ENCODE peak calls at places on chromosomes 1 and 21, in nine cellular contexts. One of them, this sample, is unnamed.
A peak's percentile ranks its signal among the peaks of the same experiment; 100 is the strongest.

GRCh38 chr21:36902793-36903192 is 63.7 kb downstream of the HLCS start:
- DNase-seq in upper lobe of left lung: no peak
- DNase-seq in H1: no peak
- DNase-seq in spleen: no peak
- DNase-seq in sigmoid colon: no peak
- DNase-seq in SK-N-SH: no peak
- DNase-seq in prostate gland: no peak
- DNase-seq in esophagus muscularis mucosa: no peak
- DNase-seq in Panc1: no peak
- DNase-seq in this sample: no peak

GRCh38 chr1:7110306-7110705 is 325.1 kb downstream of the CAMTA1 start:
- DNase-seq in esophagus muscularis mucosa: no peak
- DNase-seq in sigmoid colon: no peak
- DNase-seq in upper lobe of left lung: no peak
- DNase-seq in H1: no peak
- DNase-seq in SK-N-SH: no peak
- DNase-seq in Panc1: no peak
- DNase-seq in spleen: no peak
- DNase-seq in prostate gland: no peak
- DNase-seq in this sample: no peak

GRCh38 chr1:241932845-241933244 is 24.7 kb upstream of the BECN2 start:
- DNase-seq in SK-N-SH: no peak
- DNase-seq in prostate gland: no peak
- DNase-seq in H1: no peak
- DNase-seq in esophagus muscularis mucosa: no peak
- DNase-seq in spleen: no peak
- DNase-seq in sigmoid colon: peak; percentile 33
- DNase-seq in upper lobe of left lung: no peak
- DNase-seq in Panc1: no peak
- DNase-seq in this sample: no peak

GRCh38 chr1:167429612-167430011 is 88.7 kb downstream of the CD247 start:
- DNase-seq in sigmoid colon: no peak
- DNase-seq in spleen: no peak
- DNase-seq in prostate gland: no peak
- DNase-seq in Panc1: no peak
- DNase-seq in upper lobe of left lung: no peak
- DNase-seq in SK-N-SH: no peak
- DNase-seq in esophagus muscularis mucosa: no peak
- DNase-seq in H1: no peak
- DNase-seq in this sample: no peak

GRCh38 chr1:235503333-235504121 is 725 bp downstream of the B3GALNT2 start:
- DNase-seq in upper lobe of left lung: peak; percentile 73
- DNase-seq in SK-N-SH: peak; percentile 55
- DNase-seq in H1: no peak
- DNase-seq in sigmoid colon: peak; percentile 77
- DNase-seq in spleen: peak; percentile 90
- DNase-seq in prostate gland: peak; percentile 51
- DNase-seq in Panc1: no peak
- DNase-seq in esophagus muscularis mucosa: no peak
- DNase-seq in this sample: peak; percentile 67

GRCh38 chr1:225823811-225824261 is 13.9 kb downstream of the EPHX1 start:
- DNase-seq in H1: no peak
- DNase-seq in esophagus muscularis mucosa: no peak
- DNase-seq in upper lobe of left lung: no peak
- DNase-seq in spleen: no peak
- DNase-seq in sigmoid colon: no peak
- DNase-seq in SK-N-SH: no peak
- DNase-seq in prostate gland: no peak
- DNase-seq in Panc1: no peak
- DNase-seq in this sample: no peak

GRCh38 chr1:30109853-30110252 is 613.5 kb downstream of the MATN1 start:
- DNase-seq in spleen: no peak
- DNase-seq in H1: no peak
- DNase-seq in prostate gland: no peak
- DNase-seq in SK-N-SH: peak; percentile 80
- DNase-seq in upper lobe of left lung: no peak
- DNase-seq in Panc1: no peak
- DNase-seq in esophagus muscularis mucosa: no peak
- DNase-seq in sigmoid colon: peak; percentile 81
- DNase-seq in this sample: no peak

GRCh38 chr1:25916460-25916859 is 10.2 kb upstream of the STMN1 start:
- DNase-seq in spleen: no peak
- DNase-seq in SK-N-SH: no peak
- DNase-seq in Panc1: no peak
- DNase-seq in H1: no peak
- DNase-seq in prostate gland: no peak
- DNase-seq in upper lobe of left lung: no peak
- DNase-seq in sigmoid colon: no peak
- DNase-seq in esophagus muscularis mucosa: no peak
- DNase-seq in this sample: no peak

GRCh38 chr1:26363549-26364448 is 8.8 kb downstream of the ZNF683 start:
- DNase-seq in SK-N-SH: peak; percentile 86
- DNase-seq in upper lobe of left lung: peak; percentile 81
- DNase-seq in prostate gland: peak; percentile 66
- DNase-seq in sigmoid colon: peak; percentile 71
- DNase-seq in H1: peak; percentile 50
- DNase-seq in esophagus muscularis mucosa: peak; percentile 95
- DNase-seq in Panc1: peak; percentile 33
- DNase-seq in spleen: peak; percentile 95
- DNase-seq in this sample: peak; percentile 85

GRCh38 chr1:75796376-75797272 is at the start of gene MSH4:
- DNase-seq in sigmoid colon: no peak
- DNase-seq in SK-N-SH: peak; percentile 11
- DNase-seq in Panc1: no peak
- DNase-seq in spleen: peak; percentile 79
- DNase-seq in H1: no peak
- DNase-seq in upper lobe of left lung: no peak
- DNase-seq in prostate gland: no peak
- DNase-seq in esophagus muscularis mucosa: no peak
- DNase-seq in this sample: no peak

GRCh38 chr1:204962742-204963632 is 80.0 kb upstream of the CNTN2 start:
- DNase-seq in H1: no peak
- DNase-seq in sigmoid colon: no peak
- DNase-seq in esophagus muscularis mucosa: no peak
- DNase-seq in prostate gland: no peak
- DNase-seq in SK-N-SH: no peak
- DNase-seq in upper lobe of left lung: no peak
- DNase-seq in spleen: no peak
- DNase-seq in Panc1: no peak
- DNase-seq in this sample: no peak

GRCh38 chr1:101960164-101960563 is 36.6 kb downstream of the OLFM3 start:
- DNase-seq in esophagus muscularis mucosa: no peak
- DNase-seq in Panc1: no peak
- DNase-seq in H1: no peak
- DNase-seq in prostate gland: no peak
- DNase-seq in upper lobe of left lung: no peak
- DNase-seq in SK-N-SH: no peak
- DNase-seq in sigmoid colon: no peak
- DNase-seq in spleen: no peak
- DNase-seq in this sample: no peak

GRCh38 chr1:234604726-234605492 is 5.1 kb downstream of the IRF2BP2 start:
- DNase-seq in esophagus muscularis mucosa: no peak
- DNase-seq in sigmoid colon: no peak
- DNase-seq in prostate gland: no peak
- DNase-seq in Panc1: no peak
- DNase-seq in SK-N-SH: no peak
- DNase-seq in H1: no peak
- DNase-seq in upper lobe of left lung: no peak
- DNase-seq in spleen: no peak
- DNase-seq in this sample: no peak

GRCh38 chr1:20632386-20632785 is 872 bp upstream of the PINK1 start:
- DNase-seq in H1: no peak
- DNase-seq in spleen: no peak
- DNase-seq in upper lobe of left lung: no peak
- DNase-seq in sigmoid colon: no peak
- DNase-seq in esophagus muscularis mucosa: no peak
- DNase-seq in prostate gland: no peak
- DNase-seq in SK-N-SH: no peak
- DNase-seq in Panc1: no peak
- DNase-seq in this sample: no peak

GRCh38 chr1:10529096-10529495 is 54.3 kb downstream of the PEX14 start:
- DNase-seq in SK-N-SH: no peak
- DNase-seq in upper lobe of left lung: peak; percentile 33
- DNase-seq in Panc1: no peak
- DNase-seq in spleen: no peak
- DNase-seq in prostate gland: no peak
- DNase-seq in H1: no peak
- DNase-seq in sigmoid colon: no peak
- DNase-seq in esophagus muscularis mucosa: no peak
- DNase-seq in this sample: no peak

GRCh38 chr1:66945316-66945715 is 20.5 kb downstream of the MIER1 start:
- DNase-seq in spleen: no peak
- DNase-seq in Panc1: no peak
- DNase-seq in prostate gland: no peak
- DNase-seq in H1: no peak
- DNase-seq in sigmoid colon: no peak
- DNase-seq in upper lobe of left lung: no peak
- DNase-seq in esophagus muscularis mucosa: no peak
- DNase-seq in SK-N-SH: no peak
- DNase-seq in this sample: no peak

GRCh38 chr21:15755125-15755524 is 25.3 kb downstream of the USP25 start:
- DNase-seq in sigmoid colon: no peak
- DNase-seq in esophagus muscularis mucosa: no peak
- DNase-seq in SK-N-SH: no peak
- DNase-seq in upper lobe of left lung: no peak
- DNase-seq in H1: no peak
- DNase-seq in prostate gland: no peak
- DNase-seq in Panc1: no peak
- DNase-seq in spleen: no peak
- DNase-seq in this sample: no peak

GRCh38 chr21:15751561-15751960 is 21.8 kb downstream of the USP25 start:
- DNase-seq in H1: no peak
- DNase-seq in Panc1: no peak
- DNase-seq in spleen: no peak
- DNase-seq in prostate gland: no peak
- DNase-seq in SK-N-SH: no peak
- DNase-seq in esophagus muscularis mucosa: no peak
- DNase-seq in sigmoid colon: no peak
- DNase-seq in upper lobe of left lung: no peak
- DNase-seq in this sample: no peak

GRCh38 chr21:15754640-15755039 is 24.9 kb downstream of the USP25 start:
- DNase-seq in prostate gland: no peak
- DNase-seq in esophagus muscularis mucosa: no peak
- DNase-seq in spleen: no peak
- DNase-seq in H1: no peak
- DNase-seq in upper lobe of left lung: no peak
- DNase-seq in Panc1: no peak
- DNase-seq in sigmoid colon: no peak
- DNase-seq in SK-N-SH: no peak
- DNase-seq in this sample: no peak

GRCh38 chr21:15751037-15751436 is 21.3 kb downstream of the USP25 start:
- DNase-seq in sigmoid colon: no peak
- DNase-seq in SK-N-SH: no peak
- DNase-seq in upper lobe of left lung: no peak
- DNase-seq in esophagus muscularis mucosa: no peak
- DNase-seq in H1: no peak
- DNase-seq in spleen: no peak
- DNase-seq in Panc1: no peak
- DNase-seq in prostate gland: no peak
- DNase-seq in this sample: no peak

DNA sequence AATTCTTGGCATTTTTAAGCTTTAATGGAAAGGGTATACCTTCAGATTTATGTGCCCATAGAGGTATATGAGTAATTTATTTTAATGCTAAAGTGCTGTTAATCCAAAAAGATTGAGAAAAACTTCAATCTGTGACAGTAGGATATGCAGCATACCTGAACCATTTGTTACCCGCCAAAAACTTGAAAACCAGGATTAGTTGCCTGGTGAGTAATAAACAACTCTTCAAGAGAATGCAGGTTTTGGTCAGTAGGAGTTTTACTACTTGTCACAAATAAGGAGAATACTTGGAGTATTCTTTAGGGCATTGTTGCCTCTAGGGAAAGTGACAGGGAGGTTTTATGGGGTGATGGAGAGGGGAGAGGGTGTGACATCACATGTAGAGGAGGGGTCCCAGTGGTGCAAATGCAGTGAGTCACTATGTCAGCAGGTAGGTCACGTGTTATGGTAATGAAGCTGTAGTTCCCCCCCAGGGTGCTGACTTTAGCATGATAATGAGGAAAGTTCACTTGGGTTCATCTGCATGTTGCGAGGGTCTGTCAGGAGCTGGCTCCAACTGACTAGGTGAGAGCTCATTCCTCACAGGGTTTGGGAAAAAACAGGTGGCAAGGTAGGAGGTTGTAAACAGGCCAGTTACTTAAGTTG is 23.1 kb downstream of the USP25 start:
- DNase-seq in esophagus muscularis mucosa: no peak
- DNase-seq in SK-N-SH: no peak
- DNase-seq in spleen: no peak
- DNase-seq in sigmoid colon: no peak
- DNase-seq in Panc1: no peak
- DNase-seq in H1: peak; percentile 94
- DNase-seq in upper lobe of left lung: no peak
- DNase-seq in prostate gland: no peak
- DNase-seq in this sample: no peak
- H3K4me3 ChIP-seq in esophagus muscularis mucosa: no peak overlapping the region
- H3K4me3 ChIP-seq in SK-N-SH: no peak overlapping the region
- H3K4me3 ChIP-seq in spleen: no peak overlapping the region
- H3K4me3 ChIP-seq in sigmoid colon: no peak overlapping the region
- H3K4me3 ChIP-seq in Panc1: no peak overlapping the region
- H3K4me3 ChIP-seq in H1: no peak overlapping the region
- H3K4me3 ChIP-seq in upper lobe of left lung: no peak overlapping the region
- H3K4me3 ChIP-seq in prostate gland: no peak overlapping the region
- H3K4me3 ChIP-seq in this sample: no peak overlapping the region

GRCh38 chr1:175225805-175226129 is 33.2 kb upstream of the KIAA0040 start:
- DNase-seq in SK-N-SH: no peak
- DNase-seq in upper lobe of left lung: no peak
- DNase-seq in Panc1: no peak
- DNase-seq in sigmoid colon: no peak
- DNase-seq in H1: no peak
- DNase-seq in spleen: no peak
- DNase-seq in prostate gland: no peak
- DNase-seq in esophagus muscularis mucosa: peak; percentile 79
- DNase-seq in this sample: no peak
- TF ChIP-seq POLR2AphosphoS5 in SK-N-SH: no peak
- TF ChIP-seq POLR2AphosphoS5 in upper lobe of left lung: no peak
- TF ChIP-seq POLR2AphosphoS5 in Panc1: no peak
- TF ChIP-seq POLR2AphosphoS5 in sigmoid colon: no peak
- TF ChIP-seq POLR2AphosphoS5 in H1: no peak
- TF ChIP-seq POLR2AphosphoS5 in spleen: no peak
- TF ChIP-seq POLR2AphosphoS5 in prostate gland: no peak
- TF ChIP-seq POLR2AphosphoS5 in esophagus muscularis mucosa: no peak
- TF ChIP-seq POLR2AphosphoS5 in this sample: no peak

GRCh38 chr1:61436016-61436415 is 288.9 kb downstream of the TM2D1 start:
- DNase-seq in spleen: no peak
- DNase-seq in Panc1: no peak
- DNase-seq in prostate gland: no peak
- DNase-seq in esophagus muscularis mucosa: no peak
- DNase-seq in upper lobe of left lung: no peak
- DNase-seq in H1: no peak
- DNase-seq in SK-N-SH: no peak
- DNase-seq in sigmoid colon: no peak
- DNase-seq in this sample: no peak
- H3K4me3 ChIP-seq in spleen: no peak overlapping the region
- H3K4me3 ChIP-seq in Panc1: no peak overlapping the region
- H3K4me3 ChIP-seq in prostate gland: no peak overlapping the region
- H3K4me3 ChIP-seq in esophagus muscularis mucosa: no peak overlapping the region
- H3K4me3 ChIP-seq in upper lobe of left lung: no peak overlapping the region
- H3K4me3 ChIP-seq in H1: no peak overlapping the region
- H3K4me3 ChIP-seq in SK-N-SH: no peak overlapping the region
- H3K4me3 ChIP-seq in sigmoid colon: no peak overlapping the region
- H3K4me3 ChIP-seq in this sample: no peak overlapping the region

GRCh38 chr1:15595809-15596730 is 11.2 kb upstream of the AGMAT start:
- DNase-seq in SK-N-SH: no peak
- DNase-seq in upper lobe of left lung: no peak
- DNase-seq in Panc1: no peak
- DNase-seq in sigmoid colon: no peak
- DNase-seq in prostate gland: no peak
- DNase-seq in esophagus muscularis mucosa: no peak
- DNase-seq in spleen: no peak
- DNase-seq in H1: no peak
- DNase-seq in this sample: no peak

GRCh38 chr1:15592285-15592684 is 7.4 kb upstream of the AGMAT start:
- DNase-seq in spleen: no peak
- DNase-seq in esophagus muscularis mucosa: no peak
- DNase-seq in Panc1: no peak
- DNase-seq in sigmoid colon: no peak
- DNase-seq in H1: no peak
- DNase-seq in prostate gland: no peak
- DNase-seq in upper lobe of left lung: no peak
- DNase-seq in SK-N-SH: no peak
- DNase-seq in this sample: no peak
- TF ChIP-seq POLR2AphosphoS5 in spleen: no peak
- TF ChIP-seq POLR2AphosphoS5 in esophagus muscularis mucosa: no peak
- TF ChIP-seq POLR2AphosphoS5 in Panc1: no peak
- TF ChIP-seq POLR2AphosphoS5 in sigmoid colon: no peak
- TF ChIP-seq POLR2AphosphoS5 in H1: no peak
- TF ChIP-seq POLR2AphosphoS5 in prostate gland: no peak
- TF ChIP-seq POLR2AphosphoS5 in upper lobe of left lung: no peak
- TF ChIP-seq POLR2AphosphoS5 in SK-N-SH: no peak
- TF ChIP-seq POLR2AphosphoS5 in this sample: no peak